ENCODE peak calls at places on chromosomes 3 and 15, in seven cellular contexts. J, X, N, V, D, M and C are unnamed samples.

GRCh38 chr3:184459355-184459754 is 79.5 kb downstream of the CHRD start:
- DNase-seq in X (no peak), J (no peak), V (peak; percentile 63), D (peak; percentile 86), M (no peak), N (no peak), C (no peak)

GRCh38 chr15:57527382-57528091 is 64.2 kb upstream of the MYZAP start:
- DNase-seq in J (no peak), M (no peak), V (peak; percentile 96), D (peak; percentile 91), X (no peak), N (peak; percentile 85), C (peak; percentile 58)

GRCh38 chr15:65211157-65211982 is at the start of gene CILP:
- DNase-seq in M (peak; percentile 85), V (peak; percentile 84), X (no peak), N (peak; percentile 28), J (no peak), D (peak; percentile 77), C (peak; percentile 56)

GRCh38 chr3:186360779-186361178 is 1.3 kb downstream of the DGKG start:
- DNase-seq in N (no peak), J (no peak), D (no peak), M (no peak), X (no peak), V (no peak), C (peak; percentile 65)

GRCh38 chr3:189710620-189711388 is 79.6 kb downstream of the TP63 start:
- DNase-seq in D (peak; percentile 93), X (no peak), V (peak; percentile 98), M (no peak), N (peak; percentile 98), J (peak; percentile 17), C (peak; percentile 64)

GRCh38 chr15:97745481-97746071 is 214.9 kb upstream of the ARRDC4 start:
- DNase-seq in M (no peak), V (peak; percentile 28), X (no peak), D (peak; percentile 1), N (peak; percentile 43), J (peak; percentile 48), C (no peak)

GRCh38 chr15:96869122-96869521 is 538.6 kb downstream of the NR2F2 start:
- DNase-seq in M (no peak), X (no peak), V (peak; percentile 39), N (peak; percentile 41), J (no peak), D (no peak), C (no peak)

GRCh38 chr3:73245459-73245858 is 184.0 kb downstream of the EBLN2 start:
- DNase-seq in X (no peak), N (peak; percentile 52), V (no peak), J (no peak), M (no peak), D (no peak), C (no peak)

GRCh38 chr3:110711130-110711832 is 360.3 kb upstream of the NECTIN3 start:
- DNase-seq in M (no peak), V (no peak), X (no peak), D (no peak), N (no peak), J (no peak), C (no peak)

GRCh38 chr15:81117136-81117535 is 16.9 kb upstream of the CFAP161 start:
- DNase-seq in D (peak; percentile 61), J (no peak), X (no peak), M (no peak), N (peak; percentile 64), V (peak; percentile 53), C (no peak)

GRCh38 chr15:90960316-90961091 is 5.8 kb downstream of the RCCD1 start:
- DNase-seq in J (no peak), N (no peak), X (no peak), D (peak; percentile 29), M (no peak), V (no peak), C (no peak)

GRCh38 chr3:30342319-30343060 is 263.9 kb upstream of the TGFBR2 start:
- DNase-seq in J (no peak), V (peak; percentile 93), D (peak; percentile 97), N (peak; percentile 99), X (no peak), M (no peak), C (no peak)

GRCh38 chr15:27067175-27067574 is 96.2 kb downstream of the GABRG3 start:
- DNase-seq in X (no peak), D (no peak), M (peak; percentile 65), V (no peak), J (no peak), N (no peak), C (no peak)

GRCh38 chr3:127700406-127700805 is 27.7 kb downstream of the ABTB1 start:
- DNase-seq in J (no peak), D (no peak), M (no peak), V (no peak), N (no peak), X (no peak), C (no peak)

GRCh38 chr3:136473716-136474326 is 223.7 kb downstream of the PCCB start:
- DNase-seq in M (no peak), X (no peak), N (no peak), D (no peak), V (peak; percentile 54), J (no peak), C (no peak)

GRCh38 chr15:48086162-48086561 is 34.6 kb upstream of the SLC24A5 start:
- DNase-seq in D (peak; percentile 15), V (no peak), M (no peak), J (no peak), X (no peak), N (peak; percentile 68), C (no peak)

GRCh38 chr15:80890341-80890972 is 99.2 kb downstream of the MESD start:
- DNase-seq in V (peak; percentile 50), X (no peak), M (no peak), N (no peak), D (peak; percentile 18), J (no peak), C (no peak)

GRCh38 chr15:45128971-45129639 is 574 bp downstream of the DUOXA1 start:
- DNase-seq in X (no peak), N (peak; percentile 25), J (no peak), M (no peak), D (no peak), V (no peak), C (peak; percentile 58)

GRCh38 chr3:72957303-72957702 is 39.3 kb upstream of the PPP4R2 start:
- DNase-seq in V (no peak), J (no peak), D (no peak), N (no peak), M (no peak), X (no peak), C (no peak)

GRCh38 chr3:53486961-53487654 is 7.3 kb upstream of the CACNA1D start:
- DNase-seq in X (no peak), M (no peak), V (no peak), J (no peak), D (no peak), N (no peak), C (no peak)
- TF ChIP-seq CTCF in X (no peak), M (no peak), V (no peak), J (no peak), D (no peak), N (no peak), C (no peak)

GRCh38 chr3:82165266-82165665 is 403.8 kb upstream of the GBE1 start:
- DNase-seq in D (no peak), X (no peak), M (no peak), V (no peak), N (no peak), J (no peak), C (no peak)
- TF ChIP-seq CTCF in D (no peak), X (no peak), M (no peak), V (no peak), N (no peak), J (no peak), C (no peak)

GRCh38 chr15:74839526-74840395 is 3.2 kb downstream of the ULK3 start:
- DNase-seq in V (no peak), J (no peak), N (no peak), D (no peak), M (no peak), X (no peak), C (no peak)
- TF ChIP-seq CTCF in V (no peak), J (no peak), N (no peak), D (no peak), M (no peak), X (no peak), C (no peak)

GRCh38 chr3:150830094-150830681 is 67.2 kb upstream of the SIAH2 start:
- DNase-seq in M (no peak), J (no peak), D (peak; percentile 6), N (peak; percentile 15), X (no peak), V (peak; percentile 8), C (no peak)
- TF ChIP-seq CTCF in M (no peak), J (no peak), D (peak; percentile 4), N (peak; percentile 31), X (no peak), V (peak; percentile 36), C (no peak)

GRCh38 chr3:51585871-51586270 is 47.4 kb downstream of the RAD54L2 start:
- DNase-seq in V (no peak), X (no peak), N (no peak), J (no peak), D (no peak), M (no peak), C (no peak)
- TF ChIP-seq CTCF in V (no peak), X (no peak), N (no peak), J (no peak), D (no peak), M (no peak), C (no peak)